ENCODE peak calls at places on chromosomes 5 and 9, in ten cellular contexts. E, V, K, H, T, O, G, N, C and R are unnamed samples.

GRCh38 chr5:159056201-159056600 is 43.5 kb downstream of the EBF1 start:
- DNase-seq in E (no peak), V (no peak), K (no peak), H (no peak), T (no peak), O (no peak), G (no peak), N (no peak), C (no peak), R (no peak)

GRCh38 chr5:371811-372555 is 50.5 kb downstream of the AHRR start:
- DNase-seq in E (no peak), V (no peak), K (peak; percentile 23), H (no peak), T (no peak), O (no peak), G (peak; percentile 34), N (no peak), C (no peak), R (peak; percentile 35)

GRCh38 chr5:17258429-17258828 is 41.0 kb downstream of the BASP1 start:
- DNase-seq in E (no peak), V (peak; percentile 45), K (no peak), H (no peak), T (no peak), O (no peak), G (no peak), N (no peak), C (no peak), R (no peak)

GRCh38 chr5:52846443-52846842 is 58.7 kb downstream of the ITGA1 start:
- DNase-seq in E (no peak), V (peak; percentile 29), K (no peak), H (no peak), T (no peak), O (no peak), G (no peak), N (no peak), C (no peak), R (no peak)

GRCh38 chr9:79780559-79780958 is 208.8 kb downstream of the TLE4 start:
- DNase-seq in E (no peak), V (no peak), K (no peak), H (no peak), T (no peak), O (no peak), G (no peak), N (no peak), C (no peak), R (no peak)

GRCh38 chr9:137167113-137167751 is 2.6 kb downstream of the LRRC26 start:
- DNase-seq in E (no peak), V (no peak), K (no peak), H (no peak), T (no peak), O (no peak), G (no peak), N (no peak), C (no peak), R (no peak)

GRCh38 chr9:134642385-134643181 is 980 bp downstream of the COL5A1 start:
- DNase-seq in E (no peak), V (peak; percentile 75), K (no peak), H (no peak), T (peak; percentile 52), O (no peak), G (no peak), N (peak; percentile 77), C (no peak), R (no peak)

GRCh38 chr5:139523635-139524445 is 37.3 kb upstream of the UBE2D2 start:
- DNase-seq in E (no peak), V (no peak), K (no peak), H (no peak), T (no peak), O (no peak), G (no peak), N (no peak), C (no peak), R (no peak)

GRCh38 chr9:87109851-87110250 is 162.5 kb upstream of the GAS1 start:
- DNase-seq in E (no peak), V (peak; percentile 28), K (no peak), H (no peak), T (no peak), O (no peak), G (no peak), N (no peak), C (no peak), R (no peak)

GRCh38 chr9:14326264-14326826 is 12.4 kb upstream of the NFIB start:
- DNase-seq in E (peak; percentile 79), V (peak; percentile 90), K (no peak), H (no peak), T (no peak), O (no peak), G (no peak), N (no peak), C (no peak), R (peak; percentile 96)

GRCh38 chr5:58073246-58073645 is 386.6 kb downstream of the PLK2 start:
- DNase-seq in E (no peak), V (no peak), K (no peak), H (no peak), T (no peak), O (no peak), G (no peak), N (no peak), C (no peak), R (no peak)

GRCh38 chr5:2387224-2388004 is 364.1 kb downstream of the IRX2 start:
- DNase-seq in E (no peak), V (no peak), K (no peak), H (no peak), T (no peak), O (no peak), G (peak; percentile 28), N (no peak), C (no peak), R (no peak)

GRCh38 chr9:128722380-128723351 is 1.3 kb downstream of the ZDHHC12 start:
- DNase-seq in E (no peak), V (no peak), K (no peak), H (no peak), T (no peak), O (no peak), G (no peak), N (no peak), C (no peak), R (no peak)

GRCh38 chr9:3181049-3181953 is 337.4 kb upstream of the PUM3 start:
- DNase-seq in E (peak; percentile 80), V (no peak), K (peak; percentile 45), H (peak; percentile 9), T (no peak), O (no peak), G (peak; percentile 63), N (peak; percentile 55), C (peak; percentile 30), R (no peak)

GRCh38 chr5:61340775-61341361 is 8.8 kb downstream of the ZSWIM6 start:
- DNase-seq in E (no peak), V (no peak), K (no peak), H (no peak), T (no peak), O (no peak), G (no peak), N (no peak), C (no peak), R (no peak)

GRCh38 chr5:43033845-43034590 is 6.1 kb downstream of the ANXA2R start:
- DNase-seq in E (no peak), V (peak; percentile 37), K (no peak), H (no peak), T (no peak), O (no peak), G (no peak), N (no peak), C (no peak), R (no peak)

GRCh38 chr5:76604838-76605237 is 18.4 kb downstream of the F2RL2 start:
- DNase-seq in E (no peak), V (peak; percentile 37), K (no peak), H (no peak), T (no peak), O (no peak), G (no peak), N (no peak), C (no peak), R (no peak)

GRCh38 chr5:172641359-172642045 is 439 bp downstream of the NEURL1B start:
- DNase-seq in E (no peak), V (no peak), K (no peak), H (no peak), T (peak; percentile 50), O (no peak), G (no peak), N (peak; percentile 59), C (peak; percentile 30), R (no peak)

GRCh38 chr9:130869250-130869649 is 27.4 kb downstream of the QRFP start:
- DNase-seq in E (no peak), V (peak; percentile 25), K (no peak), H (no peak), T (no peak), O (no peak), G (no peak), N (peak; percentile 70), C (no peak), R (no peak)

GRCh38 chr5:170546257-170546656 is 42.4 kb downstream of the KCNIP1 start:
- DNase-seq in E (no peak), V (no peak), K (no peak), H (no peak), T (no peak), O (no peak), G (no peak), N (no peak), C (no peak), R (no peak)

GRCh38 chr5:170691623-170692022 is 91.9 kb upstream of the GABRP start:
- DNase-seq in E (no peak), V (no peak), K (no peak), H (no peak), T (no peak), O (no peak), G (no peak), N (no peak), C (no peak), R (no peak)

GRCh38 chr9:134950811-134951210 is 33.1 kb upstream of the FCN1 start:
- DNase-seq in E (no peak), V (no peak), K (no peak), H (no peak), T (no peak), O (no peak), G (no peak), N (peak; percentile 23), C (no peak), R (no peak)

GRCh38 chr9:94135222-94135621 is 51.0 kb downstream of the PTPDC1 start:
- DNase-seq in E (no peak), V (peak; percentile 88), K (no peak), H (no peak), T (no peak), O (no peak), G (no peak), N (no peak), C (no peak), R (no peak)